ENCODE peak calls at places on chromosomes 3 and 15, in four cellular contexts. D is Panc1, W is lung, U is HCT116. P is an unnamed sample. For H3K4me1, the result is how much of the 10 kb centered on the place peaks cover.

GRCh38 chr3:160384639-160385312 is 14.2 kb downstream of the IFT80 start:
- DNase-seq in W (peak), D (no peak), U (no peak), P (no peak)

GRCh38 chr15:29920515-29920914 is 98.2 kb upstream of the TJP1 start:
- DNase-seq in W (peak), D (no peak), U (peak), P (no peak)

GRCh38 chr3:5072100-5072816 is 49.8 kb upstream of the ARL8B start:
- DNase-seq in W (peak), D (no peak), U (no peak), P (no peak)

GRCh38 chr3:54717506-54717905 is 210.4 kb downstream of the LRTM1 start:
- DNase-seq in D (no peak), W (no peak), U (no peak), P (no peak)

GRCh38 chr3:115836944-115837343 is 213.6 kb downstream of the GAP43 start:
- DNase-seq in U (peak), W (no peak), D (no peak), P (peak)

GRCh38 chr3:120477826-120478225 is 27.0 kb upstream of the FSTL1 start:
- DNase-seq in U (no peak), W (no peak), D (no peak), P (no peak)

GRCh38 chr15:47802216-47802615 is 84.9 kb downstream of the SEMA6D start:
- DNase-seq in W (no peak), D (no peak), U (no peak), P (no peak)

GRCh38 chr3:8077126-8077525 is 424.5 kb upstream of the LMCD1 start:
- DNase-seq in D (no peak), U (no peak), W (no peak), P (no peak)

GRCh38 chr3:141065258-141065657 is 14.1 kb downstream of the SPSB4 start:
- DNase-seq in D (no peak), W (no peak), U (no peak), P (no peak)

GRCh38 chr3:47577583-47578118 is 1.0 kb downstream of the CSPG5 start:
- DNase-seq in D (no peak), U (no peak), W (no peak), P (peak)

GRCh38 chr3:184549793-184550585 is 11.6 kb upstream of the EPHB3 start:
- DNase-seq in U (no peak), D (no peak), W (no peak), P (no peak)

GRCh38 chr15:101390462-101390861 is 95.4 kb upstream of the SNRPA1 start:
- DNase-seq in U (no peak), W (no peak), D (no peak), P (no peak)

GRCh38 chr15:84949043-84949442 is 32.6 kb upstream of the PDE8A start:
- DNase-seq in W (no peak), U (no peak), D (no peak), P (no peak)

GRCh38 chr3:49668861-49669260 is 5.3 kb upstream of the APEH start:
- DNase-seq in W (no peak), U (no peak), D (no peak), P (no peak)

GRCh38 chr15:89194608-89195007 is 26.8 kb downstream of the RLBP1 start:
- DNase-seq in U (no peak), W (no peak), D (no peak), P (no peak)

GRCh38 chr3:181265750-181266333 is 276.3 kb upstream of the DNAJC19 start:
- DNase-seq in W (no peak), D (no peak), U (no peak), P (no peak)
- H3K4me3 ChIP-seq in W (no peak), D (peak), U (no peak), P (no peak)

GRCh38 chr3:12562451-12562850 is 5.6 kb downstream of the MKRN2 start:
- DNase-seq in U (no peak), W (no peak), D (no peak), P (no peak)

GRCh38 chr3:12559520-12559919 is 2.6 kb downstream of the MKRN2 start:
- DNase-seq in W (no peak), D (no peak), U (no peak), P (no peak)

GRCh38 chr3:12561397-12561796 is 4.5 kb downstream of the MKRN2 start:
- DNase-seq in D (no peak), W (no peak), U (no peak), P (no peak)

GRCh38 chr3:12558706-12559105 is 1.8 kb downstream of the MKRN2 start:
- DNase-seq in W (no peak), U (no peak), D (no peak), P (no peak)

GRCh38 chr3:12560505-12561188 is 3.8 kb downstream of the MKRN2 start:
- DNase-seq in W (no peak), U (no peak), D (no peak), P (no peak)
- H3K4me1 ChIP-seq in W (under half), U (under half), D (under half), P (under half)

DNA sequence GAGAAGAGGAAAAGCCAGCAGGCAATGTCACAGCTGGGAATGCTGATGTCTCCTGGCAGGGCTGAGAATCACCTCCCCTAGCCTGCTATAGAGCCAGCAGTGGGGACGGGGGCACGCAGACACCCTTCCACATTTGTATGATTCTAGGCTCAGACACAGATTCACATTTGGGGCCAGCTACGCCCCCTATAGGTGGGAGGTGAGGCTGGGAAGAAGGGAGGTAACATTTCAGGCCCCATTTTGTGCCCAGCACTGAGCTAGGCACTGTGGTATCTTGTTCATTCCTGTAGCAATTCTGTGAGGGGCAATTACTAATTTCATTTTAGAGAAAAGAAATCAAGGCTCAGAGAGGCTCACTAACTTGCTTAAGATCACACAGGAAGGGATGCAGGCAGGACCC is 15.9 kb upstream of the ACAD9 start:
- DNase-seq in D (no peak), W (no peak), U (no peak), P (no peak)
- TF ChIP-seq CTCF in D (no peak), W (no peak), U (peak), P (peak)

GRCh38 chr15:40984406-40984805 is 31.1 kb downstream of the CHAC1 start:
- DNase-seq in U (no peak), W (no peak), D (no peak), P (no peak)
- H3K4me3 ChIP-seq in U (no peak), W (no peak), D (no peak), P (no peak)

P was measured in cardiac muscle cell.